ENCODE peak calls at places on chromosome 5, in eight cellular contexts. G, V, T, Q, Z, K, W and U are unnamed samples.

GRCh38 chr5:73693573-73694061 is 67.6 kb downstream of the ARHGEF28 start:
- DNase-seq in T (no peak), Q (no peak), K (no peak), Z (peak; percentile 71), G (no peak), W (peak; percentile 18), V (no peak), U (no peak)

GRCh38 chr5:33319841-33320240 is 120.9 kb upstream of the TARS1 start:
- DNase-seq in Q (no peak), G (no peak), W (no peak), T (no peak), V (no peak), K (no peak), Z (peak; percentile 76), U (no peak)

GRCh38 chr5:14428302-14429081 is 153.1 kb upstream of the OTULINL start:
- DNase-seq in T (no peak), Z (peak; percentile 45), Q (peak; percentile 82), K (no peak), V (no peak), W (no peak), G (no peak), U (no peak)

GRCh38 chr5:141349917-141350619 is at the start of gene PCDHGB1:
- DNase-seq in K (no peak), G (peak; percentile 27), Z (peak; percentile 66), T (no peak), W (no peak), V (no peak), Q (no peak), U (no peak)

GRCh38 chr5:94524841-94525697 is 93.3 kb downstream of the KIAA0825 start:
- DNase-seq in G (peak; percentile 8), W (no peak), Q (peak; percentile 40), V (peak; percentile 24), T (no peak), Z (peak; percentile 57), K (no peak), U (no peak)

GRCh38 chr5:10789726-10790125 is 28.7 kb upstream of the DAP start:
- DNase-seq in T (no peak), K (no peak), Z (peak; percentile 1), Q (no peak), W (no peak), G (no peak), V (no peak), U (no peak)

GRCh38 chr5:109034276-109034675 is 286.6 kb downstream of the FER start:
- DNase-seq in K (no peak), W (no peak), T (no peak), Q (no peak), V (no peak), Z (no peak), G (no peak), U (peak; percentile 2)

GRCh38 chr5:137572042-137572695 is 73.0 kb upstream of the SPOCK1 start:
- DNase-seq in T (no peak), Z (no peak), K (no peak), Q (no peak), G (no peak), W (no peak), V (no peak), U (no peak)

GRCh38 chr5:39675676-39676075 is 250.9 kb upstream of the DAB2 start:
- DNase-seq in V (no peak), Q (no peak), K (no peak), T (no peak), G (no peak), W (no peak), Z (peak; percentile 11), U (no peak)

GRCh38 chr5:151678713-151679112 is 8.0 kb downstream of the SPARC start:
- DNase-seq in K (no peak), V (no peak), Q (no peak), Z (no peak), W (no peak), G (no peak), T (no peak), U (no peak)

GRCh38 chr5:37214550-37214949 is 34.6 kb downstream of the CPLANE1 start:
- DNase-seq in T (no peak), W (no peak), Z (no peak), K (no peak), G (no peak), V (no peak), Q (no peak), U (no peak)

GRCh38 chr5:36661446-36662220 is 55.2 kb downstream of the SLC1A3 start:
- DNase-seq in W (no peak), K (no peak), Z (no peak), T (no peak), V (no peak), G (no peak), Q (no peak), U (no peak)

GRCh38 chr5:153982206-153982605 is 56.5 kb downstream of the FAM114A2 start:
- DNase-seq in G (no peak), K (no peak), T (no peak), Z (no peak), W (no peak), Q (no peak), V (no peak), U (no peak)

GRCh38 chr5:32805966-32806626 is 95.0 kb downstream of the NPR3 start:
- DNase-seq in G (no peak), K (no peak), W (peak; percentile 51), T (no peak), V (peak; percentile 70), Q (no peak), Z (peak; percentile 56), U (no peak)

GRCh38 chr5:6468870-6469269 is 20.2 kb downstream of the UBE2QL1 start:
- DNase-seq in Z (no peak), Q (no peak), G (no peak), W (no peak), T (no peak), K (no peak), V (no peak), U (no peak)

GRCh38 chr5:177472460-177473441 is 683 bp downstream of the DBN1 start:
- DNase-seq in K (peak; percentile 25), G (peak; percentile 60), Q (peak; percentile 10), W (no peak), V (no peak), T (no peak), Z (no peak), U (no peak)

GRCh38 chr5:80128129-80128528 is 93.0 kb downstream of the THBS4 start:
- DNase-seq in W (no peak), Q (no peak), T (no peak), G (no peak), K (no peak), Z (no peak), V (no peak), U (no peak)

GRCh38 chr5:10421841-10422691 is 19.6 kb upstream of the ROPN1L start:
- DNase-seq in V (no peak), T (no peak), G (no peak), Q (no peak), W (no peak), K (no peak), Z (peak; percentile 39), U (no peak)

GRCh38 chr5:91095786-91096380 is 287.2 kb downstream of the ARRDC3 start:
- DNase-seq in Z (no peak), V (no peak), W (no peak), K (no peak), Q (no peak), T (no peak), G (no peak), U (no peak)

GRCh38 chr5:120446896-120447295 is 17.2 kb upstream of the PRR16 start:
- DNase-seq in V (no peak), G (no peak), T (no peak), Z (no peak), K (no peak), W (no peak), Q (no peak), U (no peak)

GRCh38 chr5:111731638-111732037 is 25.4 kb downstream of the NREP start:
- DNase-seq in Z (no peak), V (no peak), G (no peak), T (no peak), K (no peak), Q (no peak), W (no peak), U (no peak)

GRCh38 chr5:136439367-136439766 is 74.0 kb upstream of the TRPC7 start:
- DNase-seq in V (no peak), K (no peak), Z (no peak), W (no peak), Q (no peak), G (no peak), T (no peak), U (no peak)

GRCh38 chr5:109959652-109960051 is 269.9 kb downstream of the MAN2A1 start:
- DNase-seq in Z (no peak), W (no peak), T (no peak), K (no peak), V (no peak), Q (no peak), G (no peak), U (no peak)

GRCh38 chr5:177133845-177134652 is 476 bp downstream of the NSD1 start:
- DNase-seq in Z (no peak), Q (no peak), G (peak; percentile 51), T (peak; percentile 20), W (no peak), K (peak; percentile 27), V (no peak), U (no peak)

GRCh38 chr5:133232011-133232410 is 180.2 kb downstream of the HSPA4 start:
- DNase-seq in W (no peak), Z (no peak), G (no peak), T (no peak), Q (no peak), V (peak; percentile 26), K (no peak), U (no peak)

GRCh38 chr5:106127341-106127781 is 1543.4 kb downstream of the EFNA5 start:
- DNase-seq in W (no peak), Q (no peak), G (no peak), T (no peak), V (no peak), Z (no peak), K (no peak), U (peak; percentile 40)

GRCh38 chr5:97726106-97726505 is 543.1 kb upstream of the RIOK2 start:
- DNase-seq in K (no peak), T (no peak), V (no peak), G (no peak), Z (no peak), Q (no peak), W (no peak), U (no peak)

GRCh38 chr5:16456103-16456832 is 9.3 kb downstream of the ZNF622 start:
- DNase-seq in Z (peak; percentile 90), T (no peak), W (peak; percentile 36), G (peak; percentile 35), Q (peak; percentile 68), K (no peak), V (peak; percentile 51), U (peak; percentile 74)